ENCODE peak calls at places on chromosome 2, in eight cellular contexts. M, J, G, P, A, L, W and V are unnamed samples.

GRCh38 chr2:73176881-73177644 is 25.3 kb upstream of the NOTO start:
- DNase-seq in J (peak; percentile 93), L (peak; percentile 79), W (peak; percentile 88), P (peak; percentile 74), A (peak; percentile 84), G (peak; percentile 93), M (peak; percentile 85), V (peak; percentile 91)

GRCh38 chr2:240569998-240570530 is 1.8 kb downstream of the RNPEPL1 start:
- DNase-seq in P (no peak), W (no peak), J (peak; percentile 43), A (no peak), L (no peak), G (peak; percentile 17), M (no peak), V (no peak)

GRCh38 chr2:99190548-99190947 is 9.6 kb downstream of the MRPL30 start:
- DNase-seq in M (no peak), W (no peak), P (no peak), A (no peak), G (no peak), J (no peak), L (no peak), V (no peak)

GRCh38 chr2:30026091-30027055 is 105.0 kb upstream of the ALK start:
- DNase-seq in M (peak; percentile 96), J (peak; percentile 43), G (no peak), P (peak; percentile 43), L (no peak), W (no peak), A (no peak), V (no peak)

GRCh38 chr2:73825408-73825807 is 3.4 kb upstream of the STAMBP start:
- DNase-seq in J (no peak), L (no peak), M (no peak), G (no peak), P (no peak), A (no peak), W (no peak), V (no peak)

GRCh38 chr2:175398848-175399247 is 217.3 kb upstream of the ATP5MC3 start:
- DNase-seq in L (no peak), J (no peak), W (no peak), G (no peak), A (no peak), M (no peak), P (no peak), V (no peak)

GRCh38 chr2:233163486-233164103 is 87.9 kb upstream of the ATG16L1 start:
- DNase-seq in P (no peak), M (no peak), W (no peak), A (no peak), G (no peak), L (no peak), J (no peak), V (peak; percentile 85)

GRCh38 chr2:2260691-2261268 is 70.3 kb downstream of the MYT1L start:
- DNase-seq in P (no peak), G (no peak), W (peak; percentile 18), A (no peak), J (no peak), L (no peak), M (no peak), V (no peak)

GRCh38 chr2:42799881-42800280 is 7.5 kb upstream of the HAAO start:
- DNase-seq in P (no peak), L (no peak), J (no peak), W (no peak), G (no peak), A (no peak), M (no peak), V (no peak)
- H3K36me3 ChIP-seq in P (peaks cover 5% of the 10 kb centered on the region), L (no peaks in the 10 kb centered on the region), J (no peaks in the 10 kb centered on the region), W (no peaks in the 10 kb centered on the region), G (no peaks in the 10 kb centered on the region), A (no peaks in the 10 kb centered on the region), M (no peaks in the 10 kb centered on the region), V (no peaks in the 10 kb centered on the region)

DNA sequence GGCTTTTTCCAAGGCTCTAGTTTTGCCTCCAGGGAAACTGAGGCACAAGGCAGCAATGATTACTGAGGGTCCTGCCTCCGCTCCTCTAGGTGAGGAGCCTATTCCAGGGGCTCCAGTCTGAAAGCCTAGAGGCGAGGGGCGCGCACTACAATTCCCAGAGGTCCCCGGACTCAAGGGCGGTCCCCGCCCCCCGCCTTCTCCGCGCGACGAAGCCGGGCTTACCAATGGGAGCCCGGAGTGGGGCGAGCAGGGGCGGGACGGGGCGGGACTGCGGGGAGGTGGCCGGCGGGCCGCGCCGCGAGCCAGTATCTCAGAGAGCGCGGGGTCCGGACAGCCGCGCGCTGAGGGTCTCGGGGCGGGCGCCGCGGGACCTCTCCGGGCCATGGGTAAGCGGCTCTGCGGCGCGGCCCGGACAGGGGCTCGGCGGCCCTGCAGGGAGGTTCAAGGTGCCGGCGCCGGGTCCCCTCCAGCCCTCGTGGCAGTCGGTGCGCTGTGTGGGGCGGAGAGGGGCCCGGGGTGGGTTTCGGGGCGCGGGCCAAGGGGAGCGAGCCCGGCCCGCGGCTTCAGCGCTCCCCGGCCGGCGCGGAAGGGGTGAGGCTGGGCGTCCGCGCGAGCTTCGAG is at the start of gene ARID5A:
- DNase-seq in A (peak; percentile 83), L (peak; percentile 87), W (peak; percentile 93), M (peak; percentile 84), J (peak; percentile 95), P (peak; percentile 91), G (peak; percentile 94), V (peak; percentile 76)
- H3K4me1 ChIP-seq in A (peaks cover 45% of the 10 kb centered on the region), L (peaks cover 43% of the 10 kb centered on the region), W (peaks cover 19% of the 10 kb centered on the region), M (peaks cover 41% of the 10 kb centered on the region), J (peaks cover 91% of the 10 kb centered on the region), P (peaks cover 35% of the 10 kb centered on the region), G (peaks cover 10% of the 10 kb centered on the region), V (peaks cover 41% of the 10 kb centered on the region)

GRCh38 chr2:37096568-37096967 is 12.2 kb downstream of the GPATCH11 start:
- DNase-seq in L (no peak), W (no peak), J (no peak), M (no peak), A (no peak), P (no peak), G (no peak), V (no peak)

GRCh38 chr2:37090019-37090477 is 5.7 kb downstream of the GPATCH11 start:
- DNase-seq in J (no peak), G (no peak), M (no peak), W (no peak), L (no peak), P (no peak), A (no peak), V (no peak)

DNA sequence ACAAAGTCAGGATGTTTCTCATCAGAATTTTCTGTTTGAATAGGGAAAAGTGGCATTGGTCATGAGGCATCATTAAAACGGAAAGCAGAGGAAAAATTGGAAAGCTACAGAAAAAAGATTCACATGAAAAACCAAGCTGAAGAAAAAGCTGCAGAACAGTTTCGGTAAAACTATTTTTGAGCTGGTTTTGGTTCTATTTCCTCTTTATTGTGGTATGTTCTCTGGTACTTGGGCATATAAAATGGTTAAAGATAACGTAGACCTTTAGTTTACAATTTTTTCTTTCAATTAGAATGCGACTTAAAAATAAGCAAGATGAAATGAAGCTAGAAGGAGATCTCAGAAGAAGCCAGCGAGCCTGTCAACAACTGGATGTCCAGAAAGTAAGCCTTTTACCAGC is 7.6 kb downstream of the GPATCH11 start:
- DNase-seq in J (no peak), L (no peak), P (no peak), W (no peak), G (no peak), M (no peak), A (no peak), V (no peak)
- H3K36me3 ChIP-seq in J (peaks cover 76% of the 10 kb centered on the region), L (peaks cover 40% of the 10 kb centered on the region), P (peaks cover 37% of the 10 kb centered on the region), W (peaks cover 24% of the 10 kb centered on the region), G (peaks cover 74% of the 10 kb centered on the region), M (peaks cover 17% of the 10 kb centered on the region), A (peaks cover 25% of the 10 kb centered on the region), V (peaks cover 62% of the 10 kb centered on the region)

GRCh38 chr2:184780944-184781343 is 182.6 kb downstream of the ZNF804A start:
- DNase-seq in P (no peak), M (no peak), W (no peak), L (no peak), G (no peak), J (no peak), A (no peak), V (no peak)
- H3K4me1 ChIP-seq in P (no peaks in the 10 kb centered on the region), M (no peaks in the 10 kb centered on the region), W (no peaks in the 10 kb centered on the region), L (no peaks in the 10 kb centered on the region), G (no peaks in the 10 kb centered on the region), J (no peaks in the 10 kb centered on the region), A (no peaks in the 10 kb centered on the region), V (no peaks in the 10 kb centered on the region)

DNA sequence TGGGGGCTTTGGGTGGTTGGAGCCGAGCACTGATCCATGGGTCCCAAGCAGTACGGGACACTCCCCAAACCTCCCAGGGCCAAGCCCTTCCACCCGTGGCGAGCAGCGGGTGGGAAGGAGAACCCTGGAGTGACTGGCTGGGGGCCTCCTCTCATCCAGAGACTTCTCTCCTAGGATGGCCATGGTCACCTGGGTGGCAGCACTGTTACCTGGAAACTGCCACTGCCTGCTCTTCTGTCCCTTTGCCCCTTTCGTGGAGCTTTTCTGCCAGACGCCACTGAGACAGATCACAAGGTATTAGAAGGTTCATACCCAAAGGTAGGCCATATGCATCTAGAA is 26.9 kb downstream of the CENPO start:
- DNase-seq in J (peak; percentile 5), P (no peak), W (no peak), M (no peak), G (no peak), L (no peak), A (no peak), V (no peak)
- H3K36me3 ChIP-seq in J (peaks cover 74% of the 10 kb centered on the region), P (peaks cover 89% of the 10 kb centered on the region), W (no peaks in the 10 kb centered on the region), M (peaks cover 50% of the 10 kb centered on the region), G (peaks cover 74% of the 10 kb centered on the region), L (peaks cover 24% of the 10 kb centered on the region), A (peaks cover 18% of the 10 kb centered on the region), V (peaks cover 91% of the 10 kb centered on the region)

GRCh38 chr2:100781523-100782375 is 38.2 kb upstream of the NPAS2 start:
- DNase-seq in M (no peak), J (no peak), A (no peak), W (no peak), L (no peak), G (no peak), P (no peak), V (no peak)

GRCh38 chr2:100781009-100781325 is 39.0 kb upstream of the NPAS2 start:
- DNase-seq in A (no peak), P (no peak), L (no peak), J (no peak), W (no peak), G (no peak), M (no peak), V (no peak)

GRCh38 chr2:100778812-100779450 is 41.0 kb upstream of the NPAS2 start:
- DNase-seq in G (no peak), A (no peak), W (no peak), P (no peak), J (no peak), L (no peak), M (no peak), V (no peak)

GRCh38 chr2:100779908-100780202 is 40.1 kb upstream of the NPAS2 start:
- DNase-seq in G (no peak), L (no peak), M (no peak), J (no peak), W (no peak), P (no peak), A (no peak), V (no peak)

GRCh38 chr2:100780203-100781008 is 39.5 kb upstream of the NPAS2 start:
- DNase-seq in J (no peak), M (peak; percentile 96), L (no peak), G (no peak), P (no peak), W (no peak), A (no peak), V (no peak)
- H3K4me1 ChIP-seq in J (peaks cover 11% of the 10 kb centered on the region), M (peaks cover 48% of the 10 kb centered on the region), L (no peaks in the 10 kb centered on the region), G (no peaks in the 10 kb centered on the region), P (peaks cover 4% of the 10 kb centered on the region), W (no peaks in the 10 kb centered on the region), A (no peaks in the 10 kb centered on the region), V (no peaks in the 10 kb centered on the region)

GRCh38 chr2:69811018-69811417 is 18.4 kb upstream of the GMCL1 start:
- DNase-seq in M (no peak), L (no peak), P (no peak), J (no peak), G (no peak), A (no peak), W (no peak), V (no peak)
- H3K36me3 ChIP-seq in M (no peaks in the 10 kb centered on the region), L (no peaks in the 10 kb centered on the region), P (peaks cover 17% of the 10 kb centered on the region), J (peaks cover 97% of the 10 kb centered on the region), G (peaks cover 91% of the 10 kb centered on the region), A (no peaks in the 10 kb centered on the region), W (no peaks in the 10 kb centered on the region), V (peaks cover 12% of the 10 kb centered on the region)